ENCODE peak calls at places on chromosomes 16 and 17, in four cellular contexts. H is IMR-90; M is prostate gland; Z is effector memory CD4-positive, alpha-beta T cell. V is an unnamed sample.

GRCh38 chr16:6484931-6485330 is 847.7 kb upstream of the RBFOX1 start:
- DNase-seq in H (no peak), M (no peak), Z (no peak), V (no peak)

GRCh38 chr16:78490847-78491246 is 391.4 kb downstream of the WWOX start:
- DNase-seq in H (no peak), M (no peak), Z (no peak), V (no peak)

GRCh38 chr17:15442316-15443185 is 24.9 kb downstream of the CDRT4 start:
- DNase-seq in H (no peak), M (no peak), Z (no peak), V (no peak)

GRCh38 chr16:74862743-74863244 is 88.2 kb upstream of the FA2H start:
- DNase-seq in H (peak), M (peak), Z (no peak), V (no peak)

GRCh38 chr17:73365934-73366623 is 54.3 kb upstream of the CDC42EP4 start:
- DNase-seq in H (no peak), M (no peak), Z (no peak), V (peak)

GRCh38 chr17:44587339-44587738 is 30.1 kb downstream of the FZD2 start:
- DNase-seq in H (peak), M (no peak), Z (no peak), V (peak)

GRCh38 chr16:30697264-30698138 is 1.5 kb upstream of the SRCAP start:
- DNase-seq in H (peak), M (peak), Z (no peak), V (peak)

GRCh38 chr16:52953215-52953614 is 99.5 kb downstream of the CHD9NB start:
- DNase-seq in H (no peak), M (no peak), Z (no peak), V (no peak)

GRCh38 chr16:10964891-10965326 is 20.5 kb downstream of the CLEC16A start:
- DNase-seq in H (no peak), M (no peak), Z (peak), V (no peak)

GRCh38 chr17:45127583-45128300 is 4.6 kb downstream of the PLCD3 start:
- DNase-seq in H (peak), M (peak), Z (no peak), V (peak)

GRCh38 chr17:46002311-46002972 is 3.4 kb downstream of the STH start:
- DNase-seq in H (peak), M (peak), Z (peak), V (peak)

GRCh38 chr17:49872776-49873377 is 25.0 kb upstream of the TAC4 start:
- DNase-seq in H (no peak), M (no peak), Z (no peak), V (no peak)

GRCh38 chr17:54899721-54900456 is 763 bp upstream of the TOM1L1 start:
- DNase-seq in H (peak), M (no peak), Z (no peak), V (no peak)

GRCh38 chr16:68972720-68973119 is 129.4 kb downstream of the TANGO6 start:
- DNase-seq in H (peak), M (no peak), Z (no peak), V (peak)

GRCh38 chr16:58727028-58727781 is 6.9 kb downstream of the GOT2 start:
- DNase-seq in H (no peak), M (no peak), Z (no peak), V (peak)

GRCh38 chr17:61753696-61754095 is 109.6 kb downstream of the BRIP1 start:
- DNase-seq in H (no peak), M (no peak), Z (no peak), V (no peak)

GRCh38 chr16:4935231-4935855 is 1.6 kb downstream of the PPL start:
- DNase-seq in H (no peak), M (peak), Z (no peak), V (peak)
- H3K27ac ChIP-seq in H (no peak), M (peak), Z (no peak), V (peak)

GRCh38 chr17:81437221-81437651 is 42.0 kb downstream of the BAHCC1 start:
- DNase-seq in H (no peak), M (no peak), Z (no peak), V (no peak)

GRCh38 chr17:81440511-81441244 is 45.4 kb downstream of the BAHCC1 start:
- DNase-seq in H (no peak), M (no peak), Z (no peak), V (no peak)

GRCh38 chr17:81438688-81439087 is 43.4 kb downstream of the BAHCC1 start:
- DNase-seq in H (no peak), M (no peak), Z (no peak), V (no peak)

GRCh38 chr17:81438024-81438664 is 42.9 kb downstream of the BAHCC1 start:
- DNase-seq in H (no peak), M (no peak), Z (no peak), V (no peak)

DNA sequence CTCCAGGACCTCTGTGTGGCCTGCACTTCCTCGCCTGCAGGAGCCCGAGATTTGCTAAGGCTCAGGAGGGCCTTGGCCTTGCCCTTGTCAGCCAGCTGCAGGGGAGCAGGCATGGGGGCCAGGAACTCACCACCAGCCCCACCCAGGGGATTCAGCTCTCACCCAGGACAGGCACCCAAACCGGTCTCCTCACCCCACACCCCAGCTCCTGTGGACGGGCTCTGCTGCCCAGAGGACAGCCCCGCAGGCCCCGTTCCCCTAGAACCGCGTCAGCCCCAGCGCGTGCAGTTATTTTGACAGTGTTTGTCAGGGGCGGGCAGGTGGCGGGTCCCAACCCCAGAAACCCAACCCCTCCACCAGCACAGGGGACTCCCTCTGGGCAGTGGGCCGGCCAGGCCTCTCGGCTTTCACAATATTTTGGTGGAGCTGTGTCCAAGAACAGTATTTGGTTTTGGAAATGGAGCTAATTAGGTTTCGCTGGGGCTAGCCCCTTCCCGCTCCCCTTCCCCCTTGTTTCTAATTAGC is 44.7 kb downstream of the BAHCC1 start:
- DNase-seq in H (no peak), M (no peak), Z (no peak), V (no peak)
- H3K27ac ChIP-seq in H (no peak), M (no peak), Z (no peak), V (no peak)

GRCh38 chr17:5122586-5123342 is 6.9 kb downstream of the USP6 start:
- DNase-seq in H (no peak), M (no peak), Z (no peak), V (peak)
- H3K27ac ChIP-seq in H (no peak), M (peak), Z (no peak), V (peak)

DNA sequence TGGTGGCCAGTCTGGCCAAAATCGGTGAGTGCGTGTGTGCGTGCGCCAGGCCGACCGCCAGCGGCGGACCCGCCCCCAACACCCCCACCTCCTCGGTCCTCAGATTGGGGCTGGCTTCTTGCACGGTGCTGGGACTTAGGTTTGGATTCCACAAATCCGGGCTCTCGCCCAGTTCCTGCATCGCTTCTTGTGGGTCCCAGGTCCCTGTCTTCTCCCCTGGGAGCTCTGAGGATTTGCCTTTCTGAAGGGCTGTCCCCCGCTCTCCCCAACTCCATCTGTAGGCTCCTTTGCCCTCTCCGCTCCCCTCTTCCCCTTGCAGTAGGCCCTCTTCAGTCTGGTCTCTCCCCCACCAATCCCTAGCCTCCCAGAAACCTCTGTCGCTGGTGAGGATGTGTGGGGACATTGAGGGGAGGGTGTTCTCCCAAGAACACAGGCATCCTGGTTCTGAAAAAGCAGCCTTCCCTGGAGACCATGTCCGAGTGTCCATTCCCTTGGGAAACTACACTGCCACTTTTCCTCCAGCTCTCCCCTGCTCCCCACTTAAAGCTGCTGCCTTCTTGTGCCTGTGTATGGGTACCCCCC is 490 bp downstream of the SLC9A5 start:
- DNase-seq in H (no peak), M (no peak), Z (no peak), V (no peak)
- H3K27ac ChIP-seq in H (peak), M (no peak), Z (no peak), V (no peak)

GRCh38 chr17:9928601-9929341 is 23.7 kb upstream of the RCVRN start:
- DNase-seq in H (peak), M (no peak), Z (no peak), V (no peak)
- H3K27ac ChIP-seq in H (peak), M (no peak), Z (no peak), V (no peak)

DNA sequence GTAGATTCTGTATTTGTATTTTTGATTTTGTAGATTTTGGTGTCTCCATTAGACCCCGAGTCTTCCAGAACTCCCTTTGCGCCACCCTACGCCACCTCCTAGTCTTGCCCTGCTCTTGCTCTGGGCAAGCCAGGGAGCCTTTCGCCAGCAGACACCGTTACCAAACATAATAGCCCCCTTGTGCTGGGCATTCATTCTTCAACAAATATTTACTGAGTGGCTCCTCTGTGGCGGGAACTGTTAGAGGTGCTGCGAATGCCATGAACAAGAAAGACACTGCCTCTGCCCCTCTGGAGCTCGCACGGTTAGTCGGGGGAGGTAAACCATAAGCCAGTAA is 841 bp upstream of the GPT2 start:
- DNase-seq in H (no peak), M (peak), Z (no peak), V (no peak)
- H3K27ac ChIP-seq in H (peak), M (peak), Z (no peak), V (no peak)